ENCODE peak calls at places on chromosome 22, in four cellular contexts. C is NCI-H748 treated with DMSO at 0.1 percent for 48 hours; Z is neuronal stem cell; E is stimulated activated CD4-positive, alpha-beta T cell treated with anti-CD3 and anti-CD28 coated beads, Interleukin-15, amount 100 ng/mL, for 24 hours. U is an unnamed sample.

GRCh38 chr22:23969071-23969470 is 2.4 kb downstream of the DDTL start:
- DNase-seq in C (no peak), Z (no peak), E (no peak), U (no peak)

GRCh38 chr22:19430890-19431541 is 517 bp downstream of the HIRA start:
- DNase-seq in C (no peak), Z (peak), E (peak), U (peak)

GRCh38 chr22:35422936-35423335 is 23.0 kb downstream of the MCM5 start:
- DNase-seq in C (no peak), Z (no peak), E (no peak), U (no peak)

GRCh38 chr22:42366815-42367581 is 65.2 kb downstream of the NFAM1 start:
- DNase-seq in C (no peak), Z (no peak), E (no peak), U (no peak)

GRCh38 chr22:48802576-48802975 is 1025.1 kb downstream of the BRD1 start:
- DNase-seq in C (no peak), Z (no peak), E (no peak), U (no peak)

GRCh38 chr22:27307545-27308279 is 493.8 kb downstream of the MN1 start:
- DNase-seq in C (no peak), Z (no peak), E (no peak), U (no peak)

GRCh38 chr22:50218996-50219727 is 18.4 kb downstream of the SELENOO start:
- DNase-seq in C (no peak), Z (no peak), E (peak), U (no peak)

GRCh38 chr22:37805878-37806277 is 1.9 kb upstream of the GCAT start:
- DNase-seq in C (no peak), Z (no peak), E (no peak), U (no peak)

GRCh38 chr22:45976351-45977002 is 485 bp downstream of the WNT7B start:
- DNase-seq in C (no peak), Z (no peak), E (no peak), U (no peak)

GRCh38 chr22:37021710-37022482 is 2.4 kb downstream of the MPST start:
- DNase-seq in C (no peak), Z (peak), E (peak), U (peak)

GRCh38 chr22:32909561-32910348 is 108.2 kb downstream of the TIMP3 start:
- DNase-seq in C (no peak), Z (no peak), E (no peak), U (no peak)

GRCh38 chr22:43895986-43896645 is 4.3 kb upstream of the PNPLA5 start:
- DNase-seq in C (no peak), Z (no peak), E (no peak), U (no peak)

U was measured in SK-N-DZ.